ENCODE peak calls at places on chromosomes 13 and 19, in ten cellular contexts. V, J, H, P, E, F, I, T, S and K are unnamed samples.

GRCh38 chr19:16113727-16114126 is 2.0 kb downstream of the RAB8A start:
- DNase-seq in V (no peak), P (no peak), T (no peak), F (no peak), I (no peak), H (no peak), S (no peak), J (no peak), E (no peak), K (no peak)

GRCh38 chr13:92913840-92914239 is 312.8 kb upstream of the GPC6 start:
- DNase-seq in I (no peak), H (no peak), J (no peak), E (no peak), V (no peak), F (no peak), S (no peak), P (no peak), T (no peak), K (no peak)

GRCh38 chr19:51493776-51494175 is 7.8 kb downstream of the SIGLEC12 start:
- DNase-seq in H (no peak), E (no peak), V (no peak), I (no peak), S (no peak), P (no peak), T (no peak), J (no peak), F (no peak), K (no peak)

GRCh38 chr19:8392017-8392591 is 1.9 kb downstream of the RAB11B start:
- DNase-seq in H (no peak), E (no peak), V (peak), P (no peak), S (no peak), T (no peak), J (no peak), F (no peak), I (no peak), K (no peak)

GRCh38 chr19:7489609-7490044 is 792 bp upstream of the PEX11G start:
- DNase-seq in J (no peak), I (peak), T (no peak), F (no peak), V (no peak), S (no peak), P (no peak), E (no peak), H (no peak), K (no peak)

GRCh38 chr19:21850636-21851255 is 14.8 kb upstream of the ZNF43 start:
- DNase-seq in J (no peak), V (no peak), P (no peak), E (no peak), S (no peak), H (no peak), F (no peak), I (no peak), T (no peak), K (no peak)

GRCh38 chr13:112897603-112897955 is 71.4 kb upstream of the MCF2L start:
- DNase-seq in T (no peak), S (no peak), H (no peak), V (no peak), F (no peak), P (no peak), E (no peak), I (no peak), J (no peak), K (no peak)

GRCh38 chr13:75050419-75051066 is 431.4 kb downstream of the TBC1D4 start:
- DNase-seq in P (no peak), H (no peak), I (no peak), J (peak), T (no peak), S (no peak), V (peak), E (no peak), F (peak), K (peak)

GRCh38 chr13:99303863-99304521 is 3.2 kb downstream of the GPR183 start:
- DNase-seq in S (peak), P (no peak), I (peak), E (no peak), F (no peak), V (no peak), H (no peak), T (no peak), J (no peak), K (no peak)

GRCh38 chr19:4396949-4397783 is 3.2 kb downstream of the SH3GL1 start:
- DNase-seq in F (no peak), E (no peak), I (no peak), H (no peak), J (no peak), V (no peak), P (no peak), T (no peak), S (no peak), K (no peak)

GRCh38 chr19:10896851-10897526 is 25.6 kb downstream of the CARM1 start:
- DNase-seq in H (no peak), E (no peak), P (peak), J (no peak), S (no peak), T (no peak), F (no peak), I (no peak), V (no peak), K (no peak)

GRCh38 chr19:49151339-49152217 is 3.6 kb downstream of the HRC start:
- DNase-seq in J (no peak), P (no peak), T (peak), V (peak), S (peak), E (peak), F (no peak), H (peak), I (peak), K (no peak)

GRCh38 chr19:30254214-30254613 is 118.0 kb upstream of the ZNF536 start:
- DNase-seq in T (no peak), H (no peak), E (no peak), P (no peak), I (no peak), V (no peak), J (no peak), S (no peak), F (no peak), K (no peak)

GRCh38 chr13:113794764-113795173 is 35.7 kb downstream of the TMEM255B start:
- DNase-seq in P (no peak), E (no peak), S (no peak), T (no peak), J (no peak), H (no peak), F (no peak), I (no peak), V (no peak), K (no peak)

GRCh38 chr13:75628811-75629210 is 7.3 kb upstream of the LMO7 start:
- DNase-seq in T (no peak), P (no peak), F (no peak), V (no peak), I (no peak), J (no peak), S (no peak), E (no peak), H (no peak), K (no peak)

GRCh38 chr19:33273881-33274662 is 28.3 kb downstream of the CEBPA start:
- DNase-seq in H (no peak), P (peak), J (peak), V (peak), S (no peak), T (no peak), I (peak), E (no peak), F (peak), K (peak)

GRCh38 chr13:102402292-102402691 is 444 bp upstream of the FGF14 start:
- DNase-seq in P (no peak), T (no peak), J (peak), E (no peak), V (no peak), H (peak), I (peak), F (no peak), S (no peak), K (no peak)

GRCh38 chr19:50205681-50206138 is 2.3 kb downstream of the MYH14 start:
- DNase-seq in T (peak), F (no peak), S (no peak), I (peak), H (no peak), E (no peak), V (no peak), J (no peak), P (no peak), K (no peak)

GRCh38 chr19:16522559-16523377 is 19.5 kb downstream of the CHERP start:
- DNase-seq in V (no peak), H (no peak), T (no peak), S (no peak), I (no peak), P (no peak), F (no peak), E (no peak), J (no peak), K (no peak)

GRCh38 chr19:1437609-1438008 is 587 bp upstream of the RPS15 start:
- DNase-seq in E (no peak), T (no peak), F (no peak), P (no peak), J (no peak), S (no peak), I (no peak), H (no peak), V (no peak), K (no peak)

DNA sequence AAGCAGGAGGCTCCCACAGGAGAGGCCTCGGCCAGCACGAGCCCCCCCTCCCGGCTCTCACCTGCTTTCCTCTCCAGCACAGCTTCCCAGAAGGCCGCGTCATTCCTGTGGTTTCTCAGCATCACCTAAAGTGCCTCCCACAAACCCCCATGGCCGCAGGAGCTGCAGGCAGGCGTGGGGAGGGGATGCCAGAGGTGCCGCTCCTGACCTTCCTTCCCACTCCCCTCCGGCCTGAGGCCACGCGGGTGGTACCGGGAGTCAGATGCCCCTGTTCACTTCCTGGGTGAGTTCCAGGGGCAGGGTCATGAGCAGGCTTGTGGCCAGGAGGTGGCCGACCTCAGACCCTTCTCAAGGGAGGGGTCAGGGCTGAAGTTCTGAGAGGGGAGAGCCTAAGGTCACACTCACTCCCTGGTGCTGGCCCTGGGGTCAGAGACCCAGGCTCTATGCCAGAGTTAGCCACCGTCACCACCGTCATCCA is 14.4 kb upstream of the NPAS1 start:
- DNase-seq in V (no peak), J (no peak), P (no peak), H (no peak), F (no peak), S (no peak), E (no peak), T (no peak), I (no peak), K (no peak)
- H3K4me3 ChIP-seq in V (no peak), J (no peak), P (no peak), H (no peak), F (no peak), S (no peak), E (no peak), T (no peak), I (no peak), K (no peak)

DNA sequence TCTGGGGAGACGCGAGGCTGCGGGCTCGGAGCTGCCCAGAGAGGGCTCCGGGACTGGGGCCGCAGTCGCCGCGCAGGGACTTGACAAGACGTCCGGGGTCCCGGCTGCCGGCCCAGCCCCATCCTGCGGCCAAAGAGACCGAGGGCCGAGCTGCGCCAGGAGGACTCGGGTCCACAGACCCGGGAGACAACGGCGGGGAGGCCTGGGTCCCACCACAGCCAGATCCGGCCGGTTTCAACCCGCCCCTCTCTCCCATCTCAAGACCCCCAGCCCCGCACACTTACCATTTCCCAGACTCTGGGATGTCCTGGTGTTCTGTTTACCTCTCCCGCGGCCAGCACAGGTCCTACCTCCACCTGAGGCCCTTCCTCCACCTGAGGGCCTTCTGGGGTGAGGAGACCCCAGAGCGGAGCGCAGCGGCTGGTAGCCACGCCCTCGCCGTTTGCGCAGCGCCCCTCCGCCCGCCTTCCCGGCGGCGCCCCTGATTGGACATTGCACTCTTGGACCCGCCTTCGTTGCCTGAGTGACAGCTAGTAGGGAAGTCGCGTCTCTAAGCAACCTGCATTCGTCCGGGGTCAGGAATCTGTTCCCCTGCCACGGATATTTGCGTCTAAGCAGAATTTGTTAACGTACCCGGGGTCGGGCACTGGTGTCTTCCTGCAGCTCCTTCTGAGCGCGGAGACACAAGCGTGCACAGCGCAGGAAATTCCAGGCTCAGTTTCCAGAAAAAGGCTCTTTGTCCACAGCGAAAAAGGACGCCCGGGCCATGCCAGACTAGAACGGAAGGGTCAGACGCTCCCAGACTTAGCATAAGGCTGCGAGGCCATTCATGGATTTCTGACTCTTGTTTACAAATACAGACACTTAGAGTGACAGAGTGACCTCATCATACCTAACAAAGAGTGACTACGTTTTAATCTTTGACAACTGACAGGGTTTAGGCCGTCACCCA is at the start of gene ZNF709:
- DNase-seq in F (peak), T (peak), I (peak), V (peak), S (peak), H (peak), P (peak), E (peak), J (peak), K (peak)
- TF ChIP-seq CTCF in F (no peak), T (no peak), I (no peak), V (no peak), S (no peak), H (no peak), P (no peak), E (no peak), J (no peak), K (no peak)

DNA sequence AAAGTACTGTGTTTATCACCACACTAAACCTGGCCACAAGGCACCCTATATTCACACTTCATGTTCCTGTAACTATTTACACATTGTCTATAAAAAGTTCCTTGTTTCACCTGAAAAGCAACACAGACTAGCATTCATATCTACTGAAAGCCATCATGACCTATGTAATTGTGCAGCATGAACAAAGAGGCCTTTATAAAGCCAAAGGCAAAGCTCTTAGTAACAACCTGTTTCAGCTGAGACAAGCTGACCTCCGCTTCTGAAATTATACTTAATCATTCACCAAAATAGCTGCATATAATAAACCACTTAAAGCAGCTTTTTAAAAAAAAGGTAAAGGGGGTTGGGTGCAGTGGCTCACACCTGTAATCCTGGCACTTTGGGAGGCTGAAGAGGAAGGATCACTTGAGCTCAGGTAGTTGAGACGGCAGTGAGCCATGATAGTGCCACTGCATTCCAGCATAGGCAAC is 106.3 kb downstream of the SLC25A15 start:
- DNase-seq in H (no peak), P (no peak), V (no peak), J (no peak), E (no peak), F (no peak), S (no peak), T (no peak), I (peak), K (no peak)
- H3K4me3 ChIP-seq in H (no peak), P (no peak), V (no peak), J (no peak), E (no peak), F (no peak), S (no peak), T (no peak), I (no peak), K (no peak)

DNA sequence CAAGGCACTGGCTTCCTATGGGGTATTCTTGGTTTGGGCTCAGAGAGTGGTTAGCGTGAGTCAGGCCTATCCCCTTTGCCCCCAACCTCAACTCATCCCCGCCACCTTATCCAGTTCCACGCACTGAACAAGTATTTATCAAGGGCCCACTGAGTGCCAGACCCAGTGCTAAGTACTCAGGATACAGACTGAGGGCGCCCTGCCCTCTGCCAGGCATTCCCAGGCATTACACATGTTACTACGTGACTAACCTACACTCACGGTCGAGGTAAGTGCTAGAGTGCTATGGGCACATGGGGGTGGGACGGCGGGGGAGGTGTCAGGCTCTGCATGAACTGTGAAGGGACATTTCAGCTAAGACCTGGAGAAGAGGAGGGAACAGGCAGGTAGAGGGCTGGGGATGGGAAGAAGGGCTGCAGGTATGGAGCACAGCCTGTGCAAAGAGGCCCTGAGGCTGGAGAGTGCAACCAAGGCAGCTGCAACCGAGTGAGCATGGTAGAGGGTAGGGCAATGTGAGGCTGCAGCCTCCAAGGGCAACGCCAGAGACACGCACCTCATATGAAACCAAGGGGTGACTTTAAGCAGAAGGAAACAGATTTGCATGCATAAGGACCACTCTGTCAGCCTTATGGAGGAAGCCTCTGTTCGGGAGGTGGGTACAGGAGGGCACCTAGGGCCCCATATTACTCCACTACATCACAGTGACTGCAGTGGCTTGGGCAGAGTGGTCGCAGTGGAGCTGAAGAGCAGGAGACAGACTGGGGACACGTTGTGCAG is 22.5 kb downstream of the DHRS12 start:
- DNase-seq in F (no peak), S (no peak), J (peak), E (no peak), H (no peak), I (no peak), P (no peak), T (no peak), V (peak), K (no peak)
- TF ChIP-seq CTCF in F (peak), S (no peak), J (peak), E (peak), H (peak), I (peak), P (peak), T (no peak), V (peak), K (peak)

GRCh38 chr19:34500656-34501120 is 19.1 kb downstream of the WTIP start:
- DNase-seq in T (no peak), I (no peak), S (no peak), J (no peak), E (no peak), H (no peak), V (no peak), P (no peak), F (no peak), K (no peak)
- H3K4me3 ChIP-seq in T (no peak), I (no peak), S (no peak), J (no peak), E (no peak), H (no peak), V (no peak), P (no peak), F (no peak), K (no peak)

GRCh38 chr13:28679628-28680027 is 20.7 kb downstream of the POMP start:
- DNase-seq in I (no peak), T (no peak), E (no peak), S (no peak), V (peak), F (no peak), P (no peak), H (no peak), J (peak), K (no peak)
- TF ChIP-seq CTCF in I (peak), T (no peak), E (peak), S (no peak), V (peak), F (peak), P (peak), H (no peak), J (peak), K (peak)